ENCODE peak calls at places on chromosomes 1 and 21, in seven cellular contexts. One of them, this sample, is unnamed.

GRCh38 chr1:1075148-1075935 is 1.2 kb upstream of the RNF223 start:
- DNase-seq in H1: no peak
- DNase-seq in SK-N-SH: peak
- DNase-seq in K562: peak
- DNase-seq in HCT116: no peak
- DNase-seq in GM12878: no peak
- DNase-seq in HepG2: no peak
- DNase-seq in this sample: no peak

GRCh38 chr21:19724081-19724480 is 1274.1 kb upstream of the NCAM2 start:
- DNase-seq in H1: no peak
- DNase-seq in SK-N-SH: no peak
- DNase-seq in K562: no peak
- DNase-seq in HCT116: no peak
- DNase-seq in GM12878: no peak
- DNase-seq in HepG2: no peak
- DNase-seq in this sample: no peak

GRCh38 chr1:154221815-154222081 is 993 bp downstream of the UBAP2L start:
- DNase-seq in H1: no peak
- DNase-seq in SK-N-SH: no peak
- DNase-seq in K562: no peak
- DNase-seq in HCT116: no peak
- DNase-seq in GM12878: no peak
- DNase-seq in HepG2: peak
- DNase-seq in this sample: no peak

GRCh38 chr21:37257526-37257966 is 9.6 kb downstream of the VPS26C start:
- DNase-seq in H1: no peak
- DNase-seq in SK-N-SH: peak
- DNase-seq in K562: no peak
- DNase-seq in HCT116: no peak
- DNase-seq in GM12878: no peak
- DNase-seq in HepG2: peak
- DNase-seq in this sample: no peak

GRCh38 chr1:5967351-5968160 is 24.7 kb downstream of the NPHP4 start:
- DNase-seq in H1: no peak
- DNase-seq in SK-N-SH: peak
- DNase-seq in K562: no peak
- DNase-seq in HCT116: no peak
- DNase-seq in GM12878: no peak
- DNase-seq in HepG2: no peak
- DNase-seq in this sample: no peak

GRCh38 chr1:52268372-52268771 is 97.6 kb downstream of the CC2D1B start:
- DNase-seq in H1: peak
- DNase-seq in SK-N-SH: no peak
- DNase-seq in K562: no peak
- DNase-seq in HCT116: no peak
- DNase-seq in GM12878: no peak
- DNase-seq in HepG2: no peak
- DNase-seq in this sample: peak

GRCh38 chr1:53559391-53559815 is 100.2 kb downstream of the DMRTB1 start:
- DNase-seq in H1: no peak
- DNase-seq in SK-N-SH: peak
- DNase-seq in K562: no peak
- DNase-seq in HCT116: no peak
- DNase-seq in GM12878: no peak
- DNase-seq in HepG2: no peak
- DNase-seq in this sample: no peak

GRCh38 chr1:40630488-40631223 is 34.8 kb downstream of the RIMS3 start:
- DNase-seq in H1: no peak
- DNase-seq in SK-N-SH: peak
- DNase-seq in K562: peak
- DNase-seq in HCT116: peak
- DNase-seq in GM12878: no peak
- DNase-seq in HepG2: peak
- DNase-seq in this sample: peak

GRCh38 chr1:21901986-21902377 is 35.1 kb downstream of the HSPG2 start:
- DNase-seq in H1: no peak
- DNase-seq in SK-N-SH: no peak
- DNase-seq in K562: no peak
- DNase-seq in HCT116: no peak
- DNase-seq in GM12878: no peak
- DNase-seq in HepG2: no peak
- DNase-seq in this sample: no peak

GRCh38 chr1:229251185-229251584 is 19.7 kb upstream of the RAB4A start:
- DNase-seq in H1: no peak
- DNase-seq in SK-N-SH: no peak
- DNase-seq in K562: no peak
- DNase-seq in HCT116: no peak
- DNase-seq in GM12878: no peak
- DNase-seq in HepG2: no peak
- DNase-seq in this sample: no peak

GRCh38 chr1:101291562-101292035 is 54.8 kb downstream of the S1PR1 start:
- DNase-seq in H1: no peak
- DNase-seq in SK-N-SH: no peak
- DNase-seq in K562: no peak
- DNase-seq in HCT116: no peak
- DNase-seq in GM12878: no peak
- DNase-seq in HepG2: peak
- DNase-seq in this sample: no peak

GRCh38 chr1:207798847-207799246 is 47.0 kb downstream of the CD46 start:
- DNase-seq in H1: no peak
- DNase-seq in SK-N-SH: no peak
- DNase-seq in K562: no peak
- DNase-seq in HCT116: no peak
- DNase-seq in GM12878: no peak
- DNase-seq in HepG2: no peak
- DNase-seq in this sample: no peak

GRCh38 chr1:22529901-22530621 is 33.2 kb upstream of the EPHA8 start:
- DNase-seq in H1: no peak
- DNase-seq in SK-N-SH: no peak
- DNase-seq in K562: no peak
- DNase-seq in HCT116: no peak
- DNase-seq in GM12878: no peak
- DNase-seq in HepG2: no peak
- DNase-seq in this sample: no peak

GRCh38 chr1:241615043-241615974 is 24.9 kb downstream of the CHML start:
- DNase-seq in H1: no peak
- DNase-seq in SK-N-SH: no peak
- DNase-seq in K562: no peak
- DNase-seq in HCT116: no peak
- DNase-seq in GM12878: no peak
- DNase-seq in HepG2: peak
- DNase-seq in this sample: no peak

GRCh38 chr1:109272831-109273547 is 10.0 kb downstream of the PSRC1 start:
- DNase-seq in H1: no peak
- DNase-seq in SK-N-SH: no peak
- DNase-seq in K562: no peak
- DNase-seq in HCT116: no peak
- DNase-seq in GM12878: no peak
- DNase-seq in HepG2: no peak
- DNase-seq in this sample: no peak

GRCh38 chr1:246506440-246506784 is 667 bp downstream of the SMYD3 start:
- DNase-seq in H1: no peak
- DNase-seq in SK-N-SH: peak
- DNase-seq in K562: no peak
- DNase-seq in HCT116: no peak
- DNase-seq in GM12878: no peak
- DNase-seq in HepG2: no peak
- DNase-seq in this sample: no peak

GRCh38 chr21:35896060-35896459 is 164.3 kb downstream of the SETD4 start:
- DNase-seq in H1: no peak
- DNase-seq in SK-N-SH: no peak
- DNase-seq in K562: no peak
- DNase-seq in HCT116: no peak
- DNase-seq in GM12878: peak
- DNase-seq in HepG2: no peak
- DNase-seq in this sample: no peak
- TF ChIP-seq YY1 in H1: no peak
- TF ChIP-seq YY1 in SK-N-SH: no peak
- TF ChIP-seq YY1 in K562: no peak
- TF ChIP-seq YY1 in HCT116: no peak
- TF ChIP-seq YY1 in GM12878: no peak
- TF ChIP-seq YY1 in HepG2: no peak
- TF ChIP-seq YY1 in this sample: no peak

DNA sequence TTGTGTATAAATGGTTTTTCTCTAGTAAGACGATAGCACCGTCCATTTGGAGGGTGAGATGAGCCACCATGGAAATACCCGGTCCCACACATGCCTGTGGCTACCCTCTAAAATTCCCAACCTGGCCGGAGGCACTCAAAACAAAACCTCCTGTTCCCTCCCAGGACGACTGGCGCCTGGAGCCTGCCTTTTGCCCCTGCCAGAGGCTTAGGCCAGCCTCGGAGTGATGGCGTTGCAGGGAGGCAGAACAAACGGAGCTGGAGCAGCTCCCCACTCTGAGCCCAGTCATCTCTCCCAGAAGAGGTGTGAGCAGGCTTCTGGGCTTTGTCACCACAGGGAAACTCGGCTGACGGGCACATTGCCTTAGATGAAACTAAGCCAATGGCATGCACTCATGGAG is 213.7 kb upstream of the HOOK1 start:
- DNase-seq in H1: no peak
- DNase-seq in SK-N-SH: no peak
- DNase-seq in K562: no peak
- DNase-seq in HCT116: no peak
- DNase-seq in GM12878: no peak
- DNase-seq in HepG2: no peak
- DNase-seq in this sample: no peak
- TF ChIP-seq YY1 in H1: no peak
- TF ChIP-seq YY1 in SK-N-SH: no peak
- TF ChIP-seq YY1 in K562: no peak
- TF ChIP-seq YY1 in HCT116: no peak
- TF ChIP-seq YY1 in GM12878: no peak
- TF ChIP-seq YY1 in HepG2: no peak
- TF ChIP-seq YY1 in this sample: no peak

GRCh38 chr1:17139637-17140036 is 20.4 kb upstream of the PADI2 start:
- DNase-seq in H1: no peak
- DNase-seq in SK-N-SH: no peak
- DNase-seq in K562: no peak
- DNase-seq in HCT116: no peak
- DNase-seq in GM12878: no peak
- DNase-seq in HepG2: no peak
- DNase-seq in this sample: no peak

GRCh38 chr1:17136145-17136544 is 16.9 kb upstream of the PADI2 start:
- DNase-seq in H1: no peak
- DNase-seq in SK-N-SH: no peak
- DNase-seq in K562: no peak
- DNase-seq in HCT116: no peak
- DNase-seq in GM12878: no peak
- DNase-seq in HepG2: no peak
- DNase-seq in this sample: no peak

GRCh38 chr1:17135530-17135929 is 16.3 kb upstream of the PADI2 start:
- DNase-seq in H1: no peak
- DNase-seq in SK-N-SH: no peak
- DNase-seq in K562: no peak
- DNase-seq in HCT116: no peak
- DNase-seq in GM12878: no peak
- DNase-seq in HepG2: no peak
- DNase-seq in this sample: no peak

GRCh38 chr1:17136936-17137335 is 17.7 kb upstream of the PADI2 start:
- DNase-seq in H1: no peak
- DNase-seq in SK-N-SH: no peak
- DNase-seq in K562: no peak
- DNase-seq in HCT116: no peak
- DNase-seq in GM12878: no peak
- DNase-seq in HepG2: no peak
- DNase-seq in this sample: no peak

DNA sequence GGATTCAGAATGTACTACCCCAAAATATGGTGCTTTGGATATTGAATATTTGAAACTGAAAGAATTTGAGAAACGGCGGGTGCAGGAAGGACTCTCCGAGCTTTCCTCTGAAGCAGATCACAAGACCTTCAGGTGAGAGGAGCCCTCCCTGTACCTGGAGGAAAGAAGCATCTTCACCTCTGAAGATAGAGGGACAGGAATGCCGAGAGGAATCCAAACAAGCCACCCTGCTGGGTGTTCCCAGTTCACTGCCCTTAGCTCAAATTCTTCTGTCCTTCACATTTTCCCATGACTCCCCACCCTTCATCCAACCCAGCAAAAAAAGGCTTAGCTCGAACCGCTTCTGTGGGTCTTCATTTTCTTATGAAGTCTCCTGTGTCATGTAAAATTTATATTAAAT is 18.2 kb upstream of the PADI2 start:
- DNase-seq in H1: no peak
- DNase-seq in SK-N-SH: no peak
- DNase-seq in K562: no peak
- DNase-seq in HCT116: no peak
- DNase-seq in GM12878: no peak
- DNase-seq in HepG2: no peak
- DNase-seq in this sample: no peak
- TF ChIP-seq YY1 in H1: no peak
- TF ChIP-seq YY1 in SK-N-SH: no peak
- TF ChIP-seq YY1 in K562: no peak
- TF ChIP-seq YY1 in HCT116: no peak
- TF ChIP-seq YY1 in GM12878: no peak
- TF ChIP-seq YY1 in HepG2: no peak
- TF ChIP-seq YY1 in this sample: no peak

DNA sequence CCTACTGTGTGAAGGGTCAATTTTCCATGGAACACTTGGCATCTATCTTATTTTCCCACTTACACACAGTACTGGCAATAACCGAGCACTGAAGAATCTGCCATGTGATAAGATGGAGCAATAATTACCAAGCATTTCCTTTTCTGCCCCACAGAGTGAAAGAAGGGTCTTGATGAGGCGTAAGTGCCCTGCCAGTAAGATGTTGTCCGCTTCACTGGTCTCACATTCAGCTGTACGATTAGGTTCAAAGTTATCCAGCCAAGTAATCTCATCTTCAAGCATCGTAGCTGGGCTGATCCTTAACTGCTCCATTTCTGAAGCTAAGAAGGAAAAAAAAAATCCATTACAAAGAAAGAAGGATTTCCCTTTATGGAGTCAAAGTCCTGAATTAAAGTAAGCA is 67.8 kb downstream of the PCSK9 start:
- DNase-seq in H1: no peak
- DNase-seq in SK-N-SH: no peak
- DNase-seq in K562: no peak
- DNase-seq in HCT116: no peak
- DNase-seq in GM12878: no peak
- DNase-seq in HepG2: no peak
- DNase-seq in this sample: no peak
- TF ChIP-seq YY1 in H1: no peak
- TF ChIP-seq YY1 in SK-N-SH: no peak
- TF ChIP-seq YY1 in K562: no peak
- TF ChIP-seq YY1 in HCT116: no peak
- TF ChIP-seq YY1 in GM12878: no peak
- TF ChIP-seq YY1 in HepG2: no peak
- TF ChIP-seq YY1 in this sample: no peak

DNA sequence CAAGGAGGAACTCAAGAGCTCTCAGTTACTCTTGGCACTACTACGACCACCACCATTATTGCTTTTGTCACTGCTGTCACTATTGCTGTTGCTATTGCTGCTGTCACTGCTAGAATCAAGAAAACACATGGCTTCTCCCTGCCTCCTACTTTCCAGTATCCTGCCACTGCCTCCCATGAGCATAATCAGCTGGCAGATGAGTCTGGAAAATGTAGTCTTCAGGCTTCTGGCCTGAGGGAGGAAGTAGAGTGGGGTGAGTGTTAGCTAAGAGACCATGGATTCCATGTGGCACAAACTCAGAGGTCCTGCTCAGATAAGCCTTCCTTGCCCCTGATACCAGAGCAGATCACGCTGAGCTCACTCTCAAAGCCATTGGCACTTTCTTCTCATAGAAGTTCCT is 71.4 kb upstream of the CNIH3 start:
- DNase-seq in H1: no peak
- DNase-seq in SK-N-SH: peak
- DNase-seq in K562: no peak
- DNase-seq in HCT116: no peak
- DNase-seq in GM12878: no peak
- DNase-seq in HepG2: no peak
- DNase-seq in this sample: no peak
- TF ChIP-seq YY1 in H1: no peak
- TF ChIP-seq YY1 in SK-N-SH: no peak
- TF ChIP-seq YY1 in K562: no peak
- TF ChIP-seq YY1 in HCT116: no peak
- TF ChIP-seq YY1 in GM12878: no peak
- TF ChIP-seq YY1 in HepG2: no peak
- TF ChIP-seq YY1 in this sample: no peak

This sample was measured in NT2/D1.